ENCODE peak calls at places on chromosomes 6 and 20, in five cellular contexts. P, E, A, T and G are unnamed samples.

GRCh38 chr20:3995067-3995748 is 20.1 kb downstream of the RNF24 start:
- DNase-seq in E (no peak), T (no peak), A (no peak), P (no peak), G (no peak)

GRCh38 chr6:153044295-153044694 is 41.8 kb upstream of the MTRF1L start:
- DNase-seq in P (no peak), A (no peak), T (no peak), E (no peak), G (no peak)

GRCh38 chr6:142361765-142362540 is 60.1 kb downstream of the ADGRG6 start:
- DNase-seq in T (no peak), E (no peak), P (no peak), A (peak), G (no peak)

GRCh38 chr20:51654060-51654459 is 111.5 kb upstream of the NFATC2 start:
- DNase-seq in T (no peak), A (no peak), E (no peak), P (no peak), G (no peak)

GRCh38 chr6:113978084-113978675 is 7.2 kb upstream of the HDAC2 start:
- DNase-seq in T (no peak), P (no peak), A (no peak), E (no peak), G (no peak)

GRCh38 chr6:169979873-169980440 is 228.5 kb downstream of the ERMARD start:
- DNase-seq in E (no peak), P (no peak), T (no peak), A (no peak), G (no peak)

GRCh38 chr6:109073344-109074235 is 21.1 kb downstream of the SESN1 start:
- DNase-seq in E (no peak), P (no peak), T (peak), A (peak), G (peak)

GRCh38 chr6:3811191-3811590 is 38.0 kb upstream of the FAM50B start:
- DNase-seq in A (no peak), P (no peak), E (no peak), T (no peak), G (no peak)

GRCh38 chr6:107870379-107870778 is 46.3 kb upstream of the SCML4 start:
- DNase-seq in A (no peak), E (no peak), T (no peak), P (no peak), G (no peak)

GRCh38 chr6:25050356-25050755 is 114.6 kb upstream of the RIPOR2 start:
- DNase-seq in P (no peak), E (no peak), T (no peak), A (no peak), G (no peak)

GRCh38 chr20:10990625-10991382 is 317.0 kb upstream of the JAG1 start:
- DNase-seq in P (no peak), E (no peak), A (no peak), T (no peak), G (no peak)

GRCh38 chr20:34626978-34627377 is 49.9 kb downstream of the PIGU start:
- DNase-seq in E (no peak), T (no peak), P (no peak), A (no peak), G (no peak)

GRCh38 chr20:676315-676937 is 824 bp upstream of the SCRT2 start:
- DNase-seq in A (no peak), E (no peak), T (no peak), P (no peak), G (no peak)

GRCh38 chr20:43662943-43663655 is 3.8 kb upstream of the MYBL2 start:
- DNase-seq in P (no peak), A (no peak), T (no peak), E (no peak), G (no peak)

GRCh38 chr6:6588924-6589696 is 590 bp downstream of the LY86 start:
- DNase-seq in E (no peak), A (no peak), P (no peak), T (no peak), G (no peak)

GRCh38 chr20:59751075-59751711 is 146.9 kb downstream of the PHACTR3 start:
- DNase-seq in T (peak), A (peak), E (peak), P (peak), G (no peak)

GRCh38 chr6:128162423-128162822 is 261.6 kb upstream of the THEMIS start:
- DNase-seq in T (no peak), P (no peak), A (no peak), E (no peak), G (no peak)

GRCh38 chr6:52881996-52882841 is 27.3 kb downstream of the GSTA3 start:
- DNase-seq in E (peak), T (peak), P (peak), A (peak), G (peak)

GRCh38 chr20:48921883-48922867 is 664 bp downstream of the ARFGEF2 start:
- DNase-seq in P (no peak), T (peak), E (peak), A (peak), G (no peak)

GRCh38 chr20:840858-841567 is 7.5 kb downstream of the FAM110A start:
- DNase-seq in A (peak), P (no peak), T (peak), E (peak), G (no peak)

GRCh38 chr20:61218886-61219480 is 33.1 kb upstream of the CDH4 start:
- DNase-seq in E (no peak), T (no peak), P (no peak), A (no peak), G (no peak)

GRCh38 chr6:33427585-33428218 is 7.8 kb downstream of the SYNGAP1 start:
- DNase-seq in A (no peak), T (peak), E (peak), P (peak), G (no peak)

GRCh38 chr20:59561614-59562277 is 42.6 kb upstream of the PHACTR3 start:
- DNase-seq in A (no peak), E (no peak), P (no peak), T (no peak), G (no peak)

GRCh38 chr6:154705471-154706113 is 27.6 kb upstream of the SCAF8 start:
- DNase-seq in A (no peak), P (no peak), T (no peak), E (no peak), G (no peak)

GRCh38 chr20:24699321-24700165 is 230.1 kb downstream of the SYNDIG1 start:
- DNase-seq in P (no peak), A (no peak), T (no peak), E (peak), G (no peak)

GRCh38 chr6:105902401-105903031 is 183.6 kb upstream of the PRDM1 start:
- DNase-seq in A (no peak), T (no peak), E (no peak), P (no peak), G (no peak)

GRCh38 chr6:111829581-111829980 is 43.7 kb downstream of the FYN start:
- DNase-seq in E (no peak), T (no peak), A (no peak), P (no peak), G (no peak)

GRCh38 chr6:146315321-146316254 is 228.0 kb upstream of the RAB32 start:
- DNase-seq in E (no peak), T (no peak), P (no peak), A (no peak), G (no peak)

GRCh38 chr6:37018152-37019064 is 13.0 kb downstream of the FGD2 start:
- DNase-seq in T (peak), E (peak), A (peak), P (peak), G (peak)
- TF ChIP-seq POLR2AphosphoS5 in T (peak), E (no peak), A (no peak), P (no peak), G (no peak)

DNA sequence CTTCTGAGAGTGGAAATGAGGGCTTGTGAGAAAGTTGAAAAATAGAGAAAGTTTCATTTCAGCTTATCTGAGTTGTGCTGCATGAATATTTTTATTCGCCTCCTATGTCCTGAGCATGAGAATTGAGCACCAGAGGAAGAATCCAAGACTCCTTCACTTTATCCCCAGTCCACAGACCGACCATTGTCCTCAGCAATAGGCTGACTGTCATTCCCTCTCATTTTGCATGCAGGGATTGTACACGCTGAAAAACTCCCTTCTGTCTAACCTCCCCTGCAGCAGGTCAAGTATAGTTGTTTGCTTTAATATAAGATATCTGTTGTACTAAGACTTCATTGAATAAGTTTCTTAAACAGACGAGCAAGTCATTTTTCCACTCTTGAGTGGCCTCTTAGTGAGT is 437.6 kb downstream of the PRKN start:
- DNase-seq in P (no peak), A (no peak), T (no peak), E (no peak), G (no peak)
- TF ChIP-seq POLR2AphosphoS5 in P (no peak), A (no peak), T (no peak), E (no peak), G (no peak)

DNA sequence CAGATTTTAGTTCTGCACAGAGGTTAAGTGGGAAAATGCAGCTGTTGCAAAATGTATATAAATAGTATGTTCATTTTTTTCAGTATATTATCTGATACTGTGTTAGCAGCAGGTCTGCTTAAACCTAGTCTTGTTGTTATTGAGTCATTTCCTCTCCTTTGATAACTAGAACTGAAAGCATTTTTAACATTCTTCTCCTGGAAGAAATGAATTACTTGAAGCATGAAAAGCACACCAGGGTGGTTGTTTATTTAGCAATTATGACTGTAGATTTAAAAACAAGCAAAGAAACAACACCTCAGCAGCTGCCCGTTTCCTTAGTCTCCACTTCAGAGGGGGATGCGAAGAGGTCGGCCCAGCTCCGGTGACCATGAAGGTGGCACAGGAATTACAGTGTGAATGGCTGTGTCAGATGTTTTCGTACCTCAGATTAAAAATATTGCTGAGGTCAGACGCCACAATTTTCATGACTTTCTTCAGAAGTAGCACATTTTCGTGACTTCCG is 53.5 kb downstream of the GOPC start:
- DNase-seq in T (no peak), A (peak), E (no peak), P (no peak), G (no peak)
- TF ChIP-seq POLR2AphosphoS5 in T (no peak), A (no peak), E (no peak), P (no peak), G (no peak)

DNA sequence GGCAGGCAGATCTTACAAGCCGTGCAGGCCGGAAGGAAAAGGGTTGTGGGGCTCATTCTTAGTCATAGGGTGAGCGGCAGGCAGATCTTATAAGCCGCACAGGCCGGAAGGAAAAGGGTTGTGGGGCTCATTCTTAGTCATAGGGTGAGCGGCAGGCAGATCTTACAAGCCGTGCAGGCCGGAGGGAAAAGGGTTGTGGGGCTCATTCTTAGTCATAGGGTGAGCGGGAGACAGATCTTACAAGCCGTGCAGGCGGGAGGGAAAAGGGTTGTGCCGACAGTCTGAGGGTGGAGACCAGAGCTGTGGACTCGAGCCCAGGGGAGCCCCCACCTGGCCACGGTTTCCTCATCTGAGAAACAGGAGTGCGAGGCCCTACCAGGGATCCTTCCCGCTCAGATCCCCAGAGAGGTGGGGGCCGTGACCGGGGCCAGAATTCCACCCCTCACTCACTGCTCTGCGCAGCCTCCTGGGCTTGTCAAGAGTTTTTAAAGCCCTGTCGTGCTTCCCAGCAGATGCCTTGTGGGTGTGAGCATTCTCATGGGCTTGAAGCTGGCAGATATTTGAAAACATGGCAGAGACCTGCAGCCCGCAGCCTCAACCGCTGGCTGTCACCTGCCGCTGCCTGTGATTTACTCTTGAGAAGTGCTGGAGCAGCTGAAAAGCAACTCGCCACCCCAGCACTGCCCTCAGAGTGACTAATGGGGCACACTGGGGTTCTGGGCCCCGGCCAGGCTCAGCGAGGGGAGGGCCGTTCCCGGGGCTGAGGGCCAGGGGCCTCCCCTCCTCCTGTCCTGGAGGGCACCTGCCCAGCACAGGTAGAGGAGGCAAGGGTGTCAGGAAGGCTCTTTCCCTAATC is 31.9 kb downstream of the NTSR1 start:
- DNase-seq in T (no peak), E (peak), A (peak), P (peak), G (no peak)
- TF ChIP-seq POLR2AphosphoS5 in T (no peak), E (no peak), A (no peak), P (no peak), G (no peak)

GRCh38 chr6:13447949-13448724 is 39.3 kb downstream of the GFOD1 start:
- DNase-seq in E (no peak), T (peak), A (no peak), P (no peak), G (peak)
- TF ChIP-seq POLR2AphosphoS5 in E (peak), T (peak), A (no peak), P (no peak), G (no peak)

GRCh38 chr6:30883743-30884520 is at the start of gene DDR1:
- DNase-seq in P (peak), A (peak), T (peak), E (peak), G (no peak)
- TF ChIP-seq POLR2AphosphoS5 in P (no peak), A (peak), T (peak), E (peak), G (peak)

GRCh38 chr6:91221072-91221471 is 634.2 kb upstream of the MAP3K7 start:
- DNase-seq in A (no peak), E (no peak), T (no peak), P (no peak), G (no peak)
- TF ChIP-seq POLR2AphosphoS5 in A (no peak), E (no peak), T (no peak), P (no peak), G (no peak)

DNA sequence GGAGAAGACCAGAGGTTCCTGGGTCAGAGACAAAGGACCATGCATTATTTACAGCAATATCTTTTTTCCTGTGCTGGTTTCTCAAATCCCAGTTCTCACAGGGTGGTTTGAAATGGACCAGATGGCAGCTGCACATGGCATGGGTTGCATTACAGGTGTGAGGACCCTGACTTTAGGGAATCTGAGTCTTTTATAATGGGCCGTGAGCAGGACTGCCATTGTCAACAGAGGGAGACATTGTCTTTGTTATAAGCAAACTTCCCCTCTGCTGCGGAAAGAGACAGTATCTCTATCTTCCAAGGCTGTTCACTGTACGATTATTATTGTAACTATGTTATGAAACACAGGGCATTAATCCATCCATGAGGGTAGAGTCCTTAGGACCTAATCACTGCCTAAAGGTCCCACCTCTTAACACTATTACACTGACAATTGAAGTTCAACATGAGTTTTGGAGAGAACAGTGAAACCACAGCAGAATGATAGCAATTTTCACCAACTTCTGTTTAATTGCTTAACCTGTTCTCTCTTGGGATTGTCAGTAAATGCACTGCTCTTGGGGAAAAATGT is 156.1 kb upstream of the AGPAT4 start:
- DNase-seq in P (no peak), T (no peak), A (no peak), E (no peak), G (no peak)
- TF ChIP-seq POLR2AphosphoS5 in P (no peak), T (no peak), A (no peak), E (no peak), G (no peak)

GRCh38 chr6:116611020-116611419 is 5.3 kb upstream of the RSPH4A start:
- DNase-seq in P (no peak), E (no peak), A (no peak), T (no peak), G (no peak)

GRCh38 chr6:116616757-116617093 is 446 bp downstream of the RSPH4A start:
- DNase-seq in A (no peak), P (no peak), E (no peak), T (no peak), G (no peak)

GRCh38 chr6:116615937-116616756 is at the start of gene RSPH4A:
- DNase-seq in A (peak), E (peak), T (peak), P (peak), G (peak)
- TF ChIP-seq POLR2AphosphoS5 in A (peak), E (no peak), T (peak), P (no peak), G (peak)

DNA sequence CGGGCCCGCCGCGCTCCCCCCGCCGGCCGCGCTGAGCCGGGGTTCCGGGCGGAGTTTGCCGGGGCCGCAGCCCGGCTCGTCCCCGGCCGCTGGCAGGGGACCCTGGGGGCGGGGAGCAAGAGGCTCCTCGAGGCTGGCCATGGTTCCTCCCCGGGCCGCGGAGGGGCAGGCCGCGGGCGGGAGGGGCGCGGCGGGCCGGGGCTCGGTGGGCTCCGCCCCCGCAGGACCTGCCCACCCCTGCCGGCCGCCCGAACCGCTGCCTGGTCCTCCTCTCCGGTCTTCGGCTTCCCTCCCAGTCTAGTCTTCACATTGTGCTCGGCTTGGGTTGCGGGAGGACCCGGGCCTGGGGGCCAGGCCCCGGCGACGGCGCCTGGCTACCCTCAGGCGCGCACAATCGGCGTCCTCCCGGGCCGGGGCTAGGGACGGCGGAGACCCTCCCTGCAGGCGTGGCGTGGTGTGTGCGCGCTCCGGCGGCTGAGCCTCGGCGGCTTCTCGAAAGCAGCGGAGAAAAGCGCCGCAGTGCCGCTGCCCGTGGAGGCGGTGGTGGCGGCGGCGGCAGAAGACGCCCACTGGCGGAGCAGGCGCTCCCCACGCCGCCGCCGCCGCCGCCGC is at the start of gene PDE10A:
- DNase-seq in E (peak), P (peak), A (no peak), T (no peak), G (no peak)
- TF ChIP-seq POLR2AphosphoS5 in E (no peak), P (no peak), A (no peak), T (no peak), G (no peak)